ENCODE peak calls at places on chromosome 2, in four cellular contexts. N, R, S and P are unnamed samples.

GRCh38 chr2:216436369-216436768 is 24.1 kb downstream of the SMARCAL1 start:
- DNase-seq in S (peak), N (no peak), R (no peak), P (no peak)

GRCh38 chr2:19356545-19357382 is 1.7 kb downstream of the OSR1 start:
- DNase-seq in R (no peak), N (peak), S (no peak), P (peak)

GRCh38 chr2:98254504-98255059 is 91.7 kb upstream of the CNGA3 start:
- DNase-seq in N (no peak), S (no peak), R (no peak), P (no peak)

GRCh38 chr2:238655131-238655860 is 192.6 kb upstream of the TWIST2 start:
- DNase-seq in S (no peak), R (no peak), N (no peak), P (no peak)

GRCh38 chr2:28166956-28167355 is 225.7 kb upstream of the FOSL2 start:
- DNase-seq in S (peak), N (peak), R (no peak), P (no peak)

GRCh38 chr2:69493268-69493667 is 56.0 kb upstream of the NFU1 start:
- DNase-seq in S (no peak), N (no peak), R (no peak), P (peak)

GRCh38 chr2:65503746-65504145 is 71.3 kb upstream of the SPRED2 start:
- DNase-seq in R (no peak), S (no peak), N (no peak), P (no peak)

GRCh38 chr2:123500346-123500745 is 524.7 kb upstream of the CNTNAP5 start:
- DNase-seq in N (peak), R (no peak), S (peak), P (no peak)

GRCh38 chr2:4673025-4673489 is 969.7 kb downstream of the DCDC2C start:
- DNase-seq in R (no peak), S (no peak), N (no peak), P (no peak)
- H2AFZ ChIP-seq in R (no peak), S (no peak), N (no peak), P (no peak)

DNA sequence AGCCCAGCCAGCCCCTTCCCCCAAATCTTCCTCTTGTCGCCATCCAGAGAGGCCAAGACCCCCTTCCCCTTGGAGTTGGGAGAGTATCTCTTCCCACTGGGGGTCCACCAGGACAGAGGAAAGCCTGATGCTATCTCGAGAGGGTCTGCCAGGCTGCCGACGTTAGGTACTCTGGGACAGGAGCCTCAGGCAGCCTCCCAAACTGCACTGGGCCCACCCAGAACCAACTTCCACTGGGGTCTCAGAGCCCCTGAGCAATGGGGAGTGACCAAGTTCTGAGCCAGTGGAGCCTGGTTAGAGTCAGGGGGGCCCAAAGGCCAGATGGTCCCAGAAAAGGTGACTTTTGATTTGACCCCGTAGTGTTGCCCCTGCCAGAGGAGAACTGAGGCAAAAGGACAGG is 189.1 kb downstream of the INHBB start:
- DNase-seq in R (no peak), S (no peak), N (no peak), P (no peak)
- TF ChIP-seq EZH2 in R (no peak), S (no peak), N (no peak), P (no peak)

GRCh38 chr2:73260338-73260984 is 23.8 kb downstream of the FBXO41 start:
- DNase-seq in R (no peak), N (peak), S (peak), P (peak)
- TF ChIP-seq CTCF in R (peak), N (peak), S (peak), P (peak)

GRCh38 chr2:196934672-196935071 is 8.2 kb upstream of the PGAP1 start:
- DNase-seq in S (no peak), R (no peak), N (no peak), P (no peak)

GRCh38 chr2:196944570-196944969 is 18.1 kb upstream of the PGAP1 start:
- DNase-seq in S (no peak), R (no peak), N (no peak), P (peak)

GRCh38 chr2:196941398-196942078 is 15.0 kb upstream of the PGAP1 start:
- DNase-seq in S (no peak), R (no peak), N (no peak), P (no peak)

GRCh38 chr2:196935421-196935820 is 8.9 kb upstream of the PGAP1 start:
- DNase-seq in S (no peak), R (no peak), N (no peak), P (no peak)

GRCh38 chr2:196939381-196939780 is 12.9 kb upstream of the PGAP1 start:
- DNase-seq in N (peak), S (peak), R (no peak), P (no peak)
- H2AFZ ChIP-seq in N (peak), S (no peak), R (no peak), P (no peak)

GRCh38 chr2:111118455-111119003 is 2.2 kb upstream of the BCL2L11 start:
- DNase-seq in S (no peak), R (no peak), N (no peak), P (peak)
- TF ChIP-seq EZH2 in S (no peak), R (no peak), N (no peak), P (no peak)

DNA sequence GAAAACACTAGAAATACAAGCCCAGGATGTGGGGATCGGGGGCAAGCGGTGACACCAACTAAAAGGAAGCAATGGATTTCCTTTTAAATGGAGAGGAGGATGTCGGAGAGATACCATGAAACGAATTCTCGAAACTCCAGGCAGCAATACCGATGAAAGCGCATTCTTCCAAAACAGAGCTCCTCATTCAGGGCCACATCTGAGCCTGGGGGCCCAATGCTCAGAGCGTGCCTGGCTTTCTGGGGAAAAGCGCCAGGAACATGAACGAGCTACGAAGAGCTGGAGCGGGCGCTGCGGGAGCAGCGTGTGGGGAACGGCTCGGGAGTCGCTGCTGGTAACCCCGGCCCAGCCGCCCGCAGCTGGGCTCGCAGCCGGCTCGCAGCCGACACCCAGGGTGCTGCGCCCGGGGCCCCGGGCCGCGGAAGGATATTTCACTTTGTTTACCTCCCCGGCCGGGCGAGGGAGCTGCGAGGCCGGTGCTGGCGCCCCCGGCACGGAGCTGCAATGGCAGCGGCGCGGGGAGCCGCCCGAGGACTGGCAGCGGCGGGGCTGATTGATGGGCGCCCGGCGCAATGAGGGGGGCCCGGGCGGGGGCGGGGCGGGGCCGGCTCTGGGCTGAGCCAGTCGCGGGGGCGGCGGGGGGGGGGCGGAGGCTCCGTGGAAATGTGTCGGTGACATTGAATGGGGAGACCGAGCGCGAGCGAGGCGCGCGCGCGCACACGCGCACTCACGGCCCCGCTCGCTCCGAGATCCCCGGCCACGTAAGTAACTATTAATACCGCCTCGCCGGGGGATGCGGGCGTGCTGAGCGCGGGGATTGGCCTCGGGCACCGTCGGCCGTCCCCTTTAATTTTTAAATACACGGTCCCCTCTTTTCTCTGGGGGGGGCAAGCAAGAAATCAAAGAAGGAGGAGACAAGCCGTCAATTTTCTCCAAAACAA is at the start of gene TRIB2:
- DNase-seq in N (peak), R (peak), S (peak), P (peak)
- TF ChIP-seq CTCF in N (no peak), R (no peak), S (no peak), P (no peak)

DNA sequence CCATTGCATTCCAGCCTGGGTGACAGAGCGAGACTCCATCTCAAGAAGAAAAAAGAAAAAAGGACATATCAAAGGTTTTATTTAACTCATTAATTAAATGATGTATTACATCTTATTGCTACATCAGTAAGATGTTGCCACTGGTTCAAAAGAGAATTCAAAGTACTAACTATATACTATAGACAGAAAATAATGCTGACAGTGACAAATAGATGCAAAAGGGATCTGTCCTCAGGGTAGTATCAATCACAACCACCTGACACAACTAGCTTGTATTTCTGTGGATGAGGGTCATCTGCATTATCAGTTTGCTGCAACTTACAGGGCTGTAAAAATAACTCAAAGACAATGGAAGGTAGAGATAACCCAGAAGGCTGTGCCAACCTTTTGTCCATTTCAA is 16.4 kb upstream of the CREG2 start:
- DNase-seq in R (no peak), S (no peak), N (no peak), P (no peak)
- H2AFZ ChIP-seq in R (no peak), S (no peak), N (no peak), P (no peak)

DNA sequence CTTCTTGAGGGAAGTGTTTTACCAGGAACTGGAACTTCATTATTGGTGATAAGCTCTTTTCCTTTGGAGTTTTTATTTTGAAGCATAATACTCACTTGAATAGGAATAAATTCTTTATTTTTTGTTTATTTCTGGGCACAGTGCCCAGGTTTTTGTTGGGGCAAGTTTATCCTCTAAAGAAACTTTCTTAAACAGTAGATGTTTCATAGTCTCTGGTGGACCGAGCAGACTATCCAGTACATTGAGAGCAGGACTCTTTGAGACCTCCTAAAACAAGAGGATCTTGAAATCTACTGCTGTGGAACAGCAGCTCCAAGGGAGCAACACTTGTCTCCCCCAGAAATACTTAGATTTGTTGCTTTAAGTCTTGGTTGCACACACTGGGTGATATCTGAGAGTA is 109.4 kb downstream of the PARD3B start:
- DNase-seq in S (no peak), N (no peak), R (no peak), P (no peak)
- TF ChIP-seq EZH2 in S (no peak), N (no peak), R (no peak), P (no peak)

DNA sequence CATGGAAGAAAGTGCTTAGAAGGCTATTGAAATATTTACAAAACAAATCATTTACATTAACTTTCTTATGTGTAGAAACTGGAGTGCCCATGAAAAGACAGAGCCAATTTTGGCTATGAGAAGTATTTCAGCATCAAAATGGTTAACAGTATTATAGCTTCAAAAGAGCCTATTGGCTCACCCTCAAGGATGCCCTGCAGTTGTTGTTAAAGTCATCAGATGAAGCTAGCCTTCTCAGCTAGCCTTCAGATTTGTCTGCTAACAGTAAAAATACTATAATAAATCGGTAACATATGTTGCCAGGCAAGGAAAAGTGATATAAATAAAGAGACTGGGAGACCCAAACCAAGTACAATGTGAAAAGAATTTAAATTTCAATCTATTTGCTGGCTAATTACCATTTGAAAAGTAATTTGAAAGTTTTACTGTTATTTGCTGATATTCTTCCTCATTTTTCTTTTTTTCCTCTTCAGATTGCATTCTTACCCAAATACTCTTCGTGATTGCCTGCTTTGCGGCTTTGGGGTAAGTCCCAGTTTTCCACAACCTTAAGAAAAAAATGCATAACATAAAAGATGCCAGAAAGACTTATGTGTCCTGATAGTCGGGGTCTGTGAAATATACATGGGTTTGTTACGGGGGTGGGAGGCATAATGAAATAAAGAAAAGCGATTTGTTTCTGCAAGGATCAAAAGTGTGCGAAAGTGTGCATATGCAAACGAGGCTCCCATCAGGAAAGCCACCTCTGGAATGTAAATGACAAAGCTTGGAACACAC is 256.5 kb downstream of the MEIS1 start:
- DNase-seq in N (no peak), R (no peak), S (peak), P (no peak)
- TF ChIP-seq CTCF in N (no peak), R (no peak), S (no peak), P (no peak)